ENCODE peak calls at places on chromosomes 6 and 20, in four cellular contexts. D, G, R and K are unnamed samples.

GRCh38 chr6:7644394-7644793 is 54.4 kb downstream of the SNRNP48 start:
- DNase-seq in R (no peak), D (no peak), G (no peak), K (no peak)

GRCh38 chr20:37108676-37109075 is 12.9 kb upstream of the RBL1 start:
- DNase-seq in G (no peak), R (no peak), D (no peak), K (no peak)

GRCh38 chr6:28985396-28986164 is 19.5 kb downstream of the ZNF311 start:
- DNase-seq in G (peak; percentile 97), D (peak; percentile 71), R (no peak), K (no peak)

GRCh38 chr20:62667530-62668440 is 25.5 kb downstream of the SLCO4A1 start:
- DNase-seq in R (no peak), D (no peak), G (peak; percentile 39), K (no peak)

GRCh38 chr6:87759491-87760010 is 57.5 kb upstream of the AKIRIN2 start:
- DNase-seq in G (no peak), D (no peak), R (no peak), K (no peak)

GRCh38 chr6:21601341-21601740 is 7.8 kb downstream of the SOX4 start:
- DNase-seq in D (no peak), G (no peak), R (no peak), K (no peak)

GRCh38 chr6:88208736-88209135 is 42.6 kb upstream of the CNR1 start:
- DNase-seq in D (no peak), G (no peak), R (no peak), K (no peak)

GRCh38 chr6:21164768-21165326 is 428.7 kb upstream of the SOX4 start:
- DNase-seq in R (no peak), G (no peak), D (no peak), K (no peak)

GRCh38 chr6:26336355-26337198 is 28.4 kb upstream of the BTN3A2 start:
- DNase-seq in G (no peak), R (no peak), D (no peak), K (no peak)

GRCh38 chr20:10492065-10492464 is 57.0 kb downstream of the SLX4IP start:
- DNase-seq in D (no peak), R (no peak), G (no peak), K (no peak)

GRCh38 chr6:52877168-52877567 is 32.3 kb downstream of the GSTA3 start:
- DNase-seq in R (no peak), G (no peak), D (no peak), K (no peak)

GRCh38 chr6:246349-246748 is 45.9 kb upstream of the DUSP22 start:
- DNase-seq in R (no peak), G (no peak), D (no peak), K (no peak)

GRCh38 chr6:111087106-111087835 is at the start of gene SLC16A10:
- DNase-seq in G (peak; percentile 65), D (peak; percentile 79), R (peak; percentile 75), K (peak; percentile 77)

GRCh38 chr6:31378062-31378720 is 21.2 kb upstream of the HLA-B start:
- DNase-seq in D (no peak), G (peak; percentile 61), R (no peak), K (no peak)

DNA sequence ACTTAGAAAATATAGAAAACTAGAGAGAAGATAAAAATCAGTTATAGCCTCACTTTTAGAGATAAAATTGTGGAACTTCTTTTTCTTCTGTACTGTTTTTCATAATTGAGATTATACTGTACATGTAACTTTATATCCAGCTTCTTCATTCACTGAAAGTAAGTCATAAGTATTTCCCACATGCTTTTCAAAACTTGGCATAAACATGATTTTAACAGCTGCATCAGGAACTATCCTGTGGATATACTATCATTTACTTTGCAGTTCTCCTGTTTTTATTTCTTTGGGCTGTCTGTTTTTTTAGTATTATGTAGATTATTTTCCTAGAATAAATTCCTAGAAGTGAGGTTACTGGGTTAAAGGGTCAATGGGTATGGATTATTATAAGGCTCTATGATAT is 14.8 kb downstream of the DSTN start:
- DNase-seq in G (no peak), D (no peak), R (no peak), K (no peak)
- H3K4me1 ChIP-seq in G (no peaks in the 10 kb centered on the region), D (peaks cover 93% of the 10 kb centered on the region), R (peaks cover under 1% of the 10 kb centered on the region), K (peaks cover 5% of the 10 kb centered on the region)

GRCh38 chr6:131682427-131682826 is 18.8 kb downstream of the OR2A4 start:
- DNase-seq in D (no peak), G (no peak), R (no peak), K (no peak)
- H3K4me1 ChIP-seq in D (no peaks in the 10 kb centered on the region), G (no peaks in the 10 kb centered on the region), R (no peaks in the 10 kb centered on the region), K (no peaks in the 10 kb centered on the region)

GRCh38 chr6:36916159-36916558 is 30.4 kb downstream of the C6orf89 start:
- DNase-seq in D (no peak), G (no peak), R (no peak), K (no peak)
- H3K4me1 ChIP-seq in D (peaks cover 69% of the 10 kb centered on the region), G (peaks cover 14% of the 10 kb centered on the region), R (peaks cover 23% of the 10 kb centered on the region), K (peaks cover 42% of the 10 kb centered on the region)

GRCh38 chr6:133499662-133500061 is 258.5 kb downstream of the EYA4 start:
- DNase-seq in R (no peak), G (no peak), D (no peak), K (no peak)

GRCh38 chr6:133495205-133495903 is 254.2 kb downstream of the EYA4 start:
- DNase-seq in R (no peak), G (no peak), D (no peak), K (no peak)
- H3K4me1 ChIP-seq in R (no peaks in the 10 kb centered on the region), G (no peaks in the 10 kb centered on the region), D (no peaks in the 10 kb centered on the region), K (no peaks in the 10 kb centered on the region)